ENCODE peak calls at places on chromosomes 13 and 19, in six cellular contexts. Y, Q, M, J, P and R are unnamed samples.

GRCh38 chr13:46172531-46172991 is 9.4 kb downstream of the LCP1 start:
- DNase-seq in M (no peak), Q (no peak), J (no peak), P (no peak), Y (no peak), R (no peak)

GRCh38 chr19:49333426-49334288 is 1.5 kb upstream of the CD37 start:
- DNase-seq in J (no peak), Q (peak; percentile 56), M (peak; percentile 74), Y (no peak), P (peak; percentile 64), R (no peak)

GRCh38 chr13:27131202-27131623 is 40.4 kb downstream of the USP12 start:
- DNase-seq in Y (no peak), Q (no peak), M (peak; percentile 75), J (no peak), P (no peak), R (no peak)

GRCh38 chr19:13610042-13610691 is 103.9 kb upstream of the CACNA1A start:
- DNase-seq in P (no peak), M (no peak), Q (peak; percentile 31), Y (peak; percentile 99), J (no peak), R (no peak)

GRCh38 chr19:50190439-50190891 is 13.0 kb upstream of the MYH14 start:
- DNase-seq in Q (peak; percentile 73), M (no peak), Y (no peak), P (no peak), J (no peak), R (no peak)

GRCh38 chr13:77213644-77214043 is 113.2 kb downstream of the MYCBP2 start:
- DNase-seq in P (no peak), Y (no peak), M (no peak), Q (no peak), J (no peak), R (no peak)

GRCh38 chr19:28785961-28786360 is 427.0 kb downstream of the UQCRFS1 start:
- DNase-seq in P (no peak), J (no peak), Q (no peak), Y (no peak), M (no peak), R (no peak)

GRCh38 chr19:2171349-2172145 is 7.8 kb downstream of the DOT1L start:
- DNase-seq in M (peak; percentile 88), Q (peak; percentile 53), J (no peak), P (peak; percentile 60), Y (peak; percentile 73), R (no peak)

GRCh38 chr13:98542568-98543379 is 34.1 kb downstream of the STK24 start:
- DNase-seq in M (peak; percentile 52), Y (no peak), J (no peak), P (no peak), Q (no peak), R (no peak)

GRCh38 chr13:81714513-81714912 is 1373.6 kb upstream of the SPRY2 start:
- DNase-seq in P (no peak), M (no peak), Y (no peak), J (no peak), Q (no peak), R (no peak)

GRCh38 chr19:49129238-49129583 is 9.9 kb downstream of the PPFIA3 start:
- DNase-seq in Q (no peak), J (no peak), M (no peak), Y (no peak), P (no peak), R (no peak)